ENCODE peak calls at places on chromosomes 4 and X, in four cellular contexts. W is brain microvascular endothelial cell, K is heart left ventricle, E is fibroblast of mammary gland. Y is an unnamed sample.

GRCh38 chrX:153740631-153741222 is 16.1 kb downstream of the ABCD1 start:
- DNase-seq in K (no peak), E (no peak), W (no peak), Y (no peak)

GRCh38 chr4:148081267-148081666 is 349.4 kb downstream of the ARHGAP10 start:
- DNase-seq in K (no peak), W (no peak), E (no peak), Y (no peak)

GRCh38 chr4:98674404-98675173 is 16.2 kb upstream of the TSPAN5 start:
- DNase-seq in W (no peak), E (no peak), K (no peak), Y (no peak)

GRCh38 chr4:10118355-10119004 is 1.9 kb upstream of the WDR1 start:
- DNase-seq in W (no peak), E (no peak), K (no peak), Y (no peak)

GRCh38 chr4:190014771-190015537 is 12.1 kb downstream of the FRG2 start:
- DNase-seq in K (no peak), W (no peak), E (no peak), Y (no peak)

GRCh38 chr4:46124773-46125172 is 919 bp upstream of the GABRG1 start:
- DNase-seq in K (no peak), W (no peak), E (no peak), Y (no peak)

GRCh38 chrX:121755541-121755940 is 708.1 kb downstream of the GLUD2 start:
- DNase-seq in K (no peak), W (no peak), E (peak; percentile 2), Y (no peak)

GRCh38 chr4:47704693-47705325 is 133.1 kb downstream of the CORIN start:
- DNase-seq in K (peak; percentile 61), E (peak; percentile 46), W (peak; percentile 35), Y (peak; percentile 81)

GRCh38 chr4:6360385-6360784 is 90.7 kb downstream of the WFS1 start:
- DNase-seq in W (no peak), K (no peak), E (no peak), Y (no peak)

GRCh38 chrX:28649541-28649940 is 62.3 kb downstream of the IL1RAPL1 start:
- DNase-seq in K (no peak), E (no peak), W (no peak), Y (no peak)

GRCh38 chr4:40247350-40247749 is 50.5 kb downstream of the RHOH start:
- DNase-seq in W (no peak), E (no peak), K (no peak), Y (no peak)

GRCh38 chrX:17078031-17078730 is 131.7 kb downstream of the REPS2 start:
- DNase-seq in W (peak; percentile 9), E (peak; percentile 33), K (no peak), Y (peak; percentile 56)
- H3K4me3 ChIP-seq in W (no peak overlapping the region), E (no peak overlapping the region), K (no peak overlapping the region), Y (no peak overlapping the region)

DNA sequence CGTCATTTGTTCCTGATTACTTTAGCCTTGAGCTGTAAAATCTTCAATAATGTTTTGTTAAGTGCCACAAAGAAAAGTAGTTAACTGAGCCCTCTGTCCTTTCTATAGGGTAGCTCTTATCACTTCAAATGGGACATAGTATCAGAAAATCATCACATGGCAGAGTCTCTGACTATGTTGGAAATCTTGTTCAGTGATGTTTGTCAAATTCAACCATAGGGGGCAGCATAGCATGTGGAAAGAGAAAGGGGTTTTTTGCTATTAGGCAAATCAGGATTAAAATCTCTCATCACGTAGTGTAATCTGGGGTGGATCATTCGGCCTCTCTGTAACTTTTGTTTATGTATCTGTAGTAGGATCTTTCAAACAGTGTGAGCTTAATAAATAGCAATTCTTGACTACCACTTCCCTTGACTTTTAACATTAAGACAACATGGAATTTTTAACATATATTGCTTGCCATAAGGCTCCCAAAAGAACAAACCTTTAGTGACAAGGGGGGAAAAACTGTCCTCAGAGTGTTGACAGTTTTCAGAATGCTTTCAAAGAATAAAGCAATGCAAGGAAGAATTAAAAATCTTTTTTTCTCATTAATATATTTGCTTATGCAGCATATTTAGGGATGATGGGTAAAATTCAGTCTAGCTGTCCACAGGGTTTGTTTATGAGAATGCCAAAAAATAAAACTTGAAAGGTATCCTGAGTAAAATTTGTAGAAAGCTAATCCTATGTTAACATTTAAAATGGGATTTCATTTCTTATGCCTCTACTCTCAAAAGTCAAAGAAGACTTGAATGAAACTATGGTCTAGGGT is 127.2 kb downstream of the FBXW7 start:
- DNase-seq in E (peak; percentile 54), W (peak; percentile 40), K (no peak), Y (no peak)
- TF ChIP-seq CTCF in E (peak; percentile 79), W (peak; percentile 60), K (peak; percentile 38), Y (peak; percentile 56)

GRCh38 chr4:8277356-8278008 is 7.9 kb downstream of the HTRA3 start:
- DNase-seq in W (no peak), K (peak; percentile 21), E (no peak), Y (no peak)

GRCh38 chr4:8274772-8275241 is 5.3 kb downstream of the HTRA3 start:
- DNase-seq in W (peak; percentile 67), K (peak; percentile 94), E (peak; percentile 97), Y (peak; percentile 98)

GRCh38 chr4:8276358-8277240 is 7.0 kb downstream of the HTRA3 start:
- DNase-seq in W (no peak), K (peak; percentile 77), E (peak; percentile 23), Y (peak; percentile 75)

GRCh38 chr4:8274066-8274652 is 4.6 kb downstream of the HTRA3 start:
- DNase-seq in E (no peak), W (no peak), K (no peak), Y (no peak)

GRCh38 chr4:8275511-8275910 is 6.0 kb downstream of the HTRA3 start:
- DNase-seq in K (no peak), W (no peak), E (no peak), Y (no peak)
- H3K4me3 ChIP-seq in K (no peak overlapping the region), W (no peak overlapping the region), E (no peak overlapping the region), Y (no peak overlapping the region)

GRCh38 chrX:9573282-9574106 is 108.6 kb downstream of the TBL1X start:
- DNase-seq in W (no peak), E (no peak), K (no peak), Y (no peak)
- TF ChIP-seq CTCF in W (no peak), E (no peak), K (no peak), Y (no peak)

GRCh38 chr4:108355523-108356208 is 186.9 kb upstream of the LEF1 start:
- DNase-seq in E (no peak), K (no peak), W (no peak), Y (no peak)
- H3K4me3 ChIP-seq in E (no peak overlapping the region), K (no peak overlapping the region), W (no peak overlapping the region), Y (no peak overlapping the region)

DNA sequence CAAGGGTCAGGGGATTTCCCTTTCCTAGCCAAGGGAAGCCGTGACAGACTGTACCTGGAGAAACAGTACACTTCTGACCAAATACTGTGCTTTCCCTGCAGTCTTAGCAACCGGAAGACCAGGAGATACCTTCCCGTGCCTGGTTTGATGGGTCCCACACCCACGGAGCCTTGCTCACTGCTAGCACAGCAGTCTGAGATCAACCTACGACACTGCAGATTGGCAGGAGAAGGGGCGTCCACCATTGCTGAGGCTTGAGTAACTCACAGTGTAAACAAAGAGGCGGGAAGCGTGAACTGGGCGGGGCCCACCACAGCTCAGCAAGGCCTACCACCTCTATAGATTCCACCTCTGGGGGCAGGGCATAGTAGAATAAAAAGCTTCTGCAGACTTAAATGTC is 48.7 kb upstream of the SRD5A3 start:
- DNase-seq in K (no peak), E (peak; percentile 20), W (peak; percentile 81), Y (no peak)
- TF ChIP-seq CTCF in K (no peak), E (no peak), W (no peak), Y (no peak)

GRCh38 chr4:21790437-21791029 is 158.0 kb downstream of the KCNIP4 start:
- DNase-seq in W (no peak), K (no peak), E (peak; percentile 64), Y (peak; percentile 33)
- H3K4me3 ChIP-seq in W (no peak overlapping the region), K (no peak overlapping the region), E (no peak overlapping the region), Y (no peak overlapping the region)

GRCh38 chr4:159374749-159375535 is 272.1 kb downstream of the RAPGEF2 start:
- DNase-seq in E (no peak), W (no peak), K (no peak), Y (no peak)
- TF ChIP-seq CTCF in E (no peak), W (no peak), K (no peak), Y (no peak)

Y was measured in foreskin fibroblast.